ENCODE peak calls at places on chromosomes 16 and 17, in six cellular contexts. P, M, Q, V, E and Y are unnamed samples. For H3K9me3, the result is how much of the 10 kb centered on the place peaks cover.

GRCh38 chr16:8944113-8944765 is 19.5 kb downstream of the USP7 start:
- DNase-seq in P (no peak), M (no peak), Q (no peak), V (no peak), E (no peak), Y (no peak)

GRCh38 chr16:70349783-70350182 is 3.1 kb downstream of the DDX19A start:
- DNase-seq in P (no peak), M (no peak), Q (no peak), V (no peak), E (no peak), Y (no peak)

GRCh38 chr17:34220045-34220775 is 34.9 kb upstream of the CCL2 start:
- DNase-seq in P (no peak), M (no peak), Q (no peak), V (no peak), E (no peak), Y (no peak)

GRCh38 chr17:34306466-34306865 is 12.8 kb upstream of the CCL8 start:
- DNase-seq in P (peak), M (no peak), Q (peak), V (peak), E (no peak), Y (peak)

GRCh38 chr17:60354223-60354622 is 37.7 kb downstream of the USP32 start:
- DNase-seq in P (peak), M (no peak), Q (no peak), V (no peak), E (no peak), Y (peak)

GRCh38 chr17:41483991-41484826 is 3.3 kb upstream of the KRT35 start:
- DNase-seq in P (peak), M (no peak), Q (no peak), V (no peak), E (no peak), Y (no peak)

GRCh38 chr16:88355389-88356123 is 27.2 kb upstream of the ZNF469 start:
- DNase-seq in P (no peak), M (no peak), Q (no peak), V (no peak), E (no peak), Y (no peak)

GRCh38 chr16:30375830-30376229 is 1.2 kb downstream of the MYL11 start:
- DNase-seq in P (no peak), M (no peak), Q (no peak), V (no peak), E (no peak), Y (no peak)

GRCh38 chr17:1997587-1998425 is 27.3 kb downstream of the RTN4RL1 start:
- DNase-seq in P (no peak), M (peak), Q (peak), V (peak), E (no peak), Y (no peak)

GRCh38 chr16:70760221-70760620 is 40.7 kb downstream of the VAC14 start:
- DNase-seq in P (no peak), M (no peak), Q (no peak), V (no peak), E (no peak), Y (no peak)

GRCh38 chr16:82832861-82833260 is 206.1 kb downstream of the CDH13 start:
- DNase-seq in P (peak), M (no peak), Q (no peak), V (no peak), E (no peak), Y (peak)

GRCh38 chr17:45116434-45117016 is 15.8 kb downstream of the PLCD3 start:
- DNase-seq in P (no peak), M (no peak), Q (no peak), V (no peak), E (no peak), Y (no peak)

GRCh38 chr16:3134338-3135119 is at the start of gene ZNF213:
- DNase-seq in P (peak), M (peak), Q (peak), V (peak), E (peak), Y (peak)

GRCh38 chr16:24944206-24944605 is 71.0 kb downstream of the ARHGAP17 start:
- DNase-seq in P (no peak), M (no peak), Q (no peak), V (no peak), E (peak), Y (no peak)

GRCh38 chr16:14562691-14563491 is 67.2 kb downstream of the PARN start:
- DNase-seq in P (peak), M (no peak), Q (no peak), V (no peak), E (no peak), Y (peak)

GRCh38 chr16:25172831-25173230 is 43.9 kb upstream of the AQP8 start:
- DNase-seq in P (no peak), M (no peak), Q (no peak), V (no peak), E (no peak), Y (no peak)

DNA sequence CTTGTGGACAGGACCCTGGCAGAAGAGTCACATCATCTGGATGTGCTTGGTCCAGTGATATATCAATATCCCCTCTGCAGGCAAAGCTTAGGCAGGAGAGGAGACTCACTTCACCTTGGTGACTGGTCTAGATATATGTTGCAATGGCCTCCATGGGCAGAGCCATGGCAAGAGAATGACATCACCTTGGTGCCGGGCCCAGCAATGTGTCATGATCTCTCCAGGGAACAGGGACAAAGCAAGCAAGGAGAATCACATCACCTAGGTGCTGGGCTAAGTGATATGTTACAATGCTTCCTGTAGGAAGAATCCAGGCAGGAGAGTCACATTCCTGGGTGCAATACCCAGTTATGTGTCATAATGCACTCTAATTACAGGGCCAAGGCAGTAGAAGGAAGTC is 2106.2 kb downstream of the TP53TG3F start:
- DNase-seq in P (no peak), M (no peak), Q (no peak), V (no peak), E (no peak), Y (no peak)
- H3K9me3 ChIP-seq in P (under half), M (under half), Q (half or more), V (half or more), E (under half), Y (under half)

DNA sequence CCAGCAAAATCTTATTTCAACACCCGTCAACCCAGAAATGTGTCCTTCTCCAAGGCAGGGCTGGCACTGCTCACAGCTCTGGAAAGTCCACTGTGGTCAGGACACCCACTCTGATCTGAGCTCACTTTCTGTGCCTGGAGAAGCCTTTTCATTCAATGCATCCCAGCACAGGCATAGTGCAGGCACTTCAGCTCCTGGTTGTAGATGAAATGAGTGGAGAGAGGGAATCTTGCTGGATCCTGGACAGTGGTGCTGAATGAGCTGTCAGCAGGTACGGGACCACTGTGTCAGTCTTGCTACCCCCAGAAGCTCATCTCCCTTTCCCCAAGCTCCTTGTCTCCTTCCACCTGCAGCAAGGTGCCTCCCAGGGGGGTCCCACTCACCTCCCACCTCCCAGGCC is 86.1 kb upstream of the SALL1 start:
- DNase-seq in P (no peak), M (no peak), Q (no peak), V (no peak), E (no peak), Y (no peak)
- H3K18ac ChIP-seq in P (no peak), M (peak), Q (peak), V (no peak), E (no peak), Y (no peak)

GRCh38 chr17:74642556-74642955 is 19.0 kb upstream of the CD300E start:
- DNase-seq in P (no peak), M (no peak), Q (no peak), V (no peak), E (no peak), Y (no peak)

GRCh38 chr17:74642995-74643394 is 19.5 kb upstream of the CD300E start:
- DNase-seq in P (no peak), M (no peak), Q (no peak), V (no peak), E (no peak), Y (no peak)

GRCh38 chr17:74643826-74644225 is 20.3 kb upstream of the CD300E start:
- DNase-seq in P (no peak), M (no peak), Q (no peak), V (no peak), E (no peak), Y (no peak)

GRCh38 chr17:74641224-74641948 is 17.8 kb upstream of the CD300E start:
- DNase-seq in P (no peak), M (no peak), Q (no peak), V (no peak), E (no peak), Y (no peak)

GRCh38 chr17:74641949-74642298 is 18.4 kb upstream of the CD300E start:
- DNase-seq in P (no peak), M (no peak), Q (no peak), V (no peak), E (no peak), Y (no peak)
- H2BK5ac ChIP-seq in P (no peak), M (no peak), Q (no peak), V (no peak), E (no peak), Y (no peak)

GRCh38 chr17:22718689-22719088 is 1026.4 kb downstream of the KCNJ18 start:
- DNase-seq in P (no peak), M (no peak), Q (no peak), V (no peak), E (no peak), Y (no peak)

GRCh38 chr17:22717211-22717610 is 1024.9 kb downstream of the KCNJ18 start:
- DNase-seq in P (no peak), M (no peak), Q (no peak), V (no peak), E (no peak), Y (no peak)
- H3K9me3 ChIP-seq in P (under half), M (under half), Q (half or more), V (half or more), E (under half), Y (under half)